ENCODE peak calls at places on chromosomes 3 and 15, in eight cellular contexts. M, O, V, B, D, P, X and Q are unnamed samples.

GRCh38 chr15:38660726-38661125 is 96.1 kb upstream of the RASGRP1 start:
- DNase-seq in M (no peak), O (no peak), V (no peak), B (no peak), D (peak), P (no peak), X (no peak), Q (peak)

GRCh38 chr15:60137711-60138396 is 133.7 kb downstream of the FOXB1 start:
- DNase-seq in M (no peak), O (no peak), V (no peak), B (peak), D (no peak), P (no peak), X (no peak), Q (no peak)

GRCh38 chr15:80562846-80563245 is 132.3 kb upstream of the ABHD17C start:
- DNase-seq in M (no peak), O (no peak), V (no peak), B (no peak), D (no peak), P (no peak), X (no peak), Q (no peak)

GRCh38 chr3:105195260-105195659 is 171.4 kb upstream of the ALCAM start:
- DNase-seq in M (no peak), O (no peak), V (no peak), B (peak), D (no peak), P (peak), X (peak), Q (no peak)

GRCh38 chr15:87954783-87955182 is 301.8 kb downstream of the NTRK3 start:
- DNase-seq in M (no peak), O (no peak), V (no peak), B (peak), D (no peak), P (no peak), X (peak), Q (no peak)

GRCh38 chr3:107496855-107497254 is 25.9 kb upstream of the BBX start:
- DNase-seq in M (no peak), O (no peak), V (no peak), B (no peak), D (no peak), P (no peak), X (no peak), Q (no peak)

GRCh38 chr3:10380906-10381795 is 60.2 kb upstream of the SEC13 start:
- DNase-seq in M (no peak), O (no peak), V (no peak), B (no peak), D (no peak), P (peak), X (peak), Q (no peak)

GRCh38 chr15:66780172-66780972 is 78.3 kb downstream of the SMAD6 start:
- DNase-seq in M (peak), O (no peak), V (no peak), B (peak), D (no peak), P (peak), X (peak), Q (peak)

GRCh38 chr15:59532770-59533379 is 78.7 kb upstream of the GCNT3 start:
- DNase-seq in M (peak), O (peak), V (peak), B (peak), D (peak), P (peak), X (peak), Q (peak)

GRCh38 chr3:197736491-197737318 is at the start of gene RUBCN:
- DNase-seq in M (peak), O (peak), V (peak), B (peak), D (peak), P (peak), X (peak), Q (peak)

GRCh38 chr15:67745059-67745993 is 80.0 kb upstream of the SKOR1 start:
- DNase-seq in M (no peak), O (no peak), V (no peak), B (peak), D (no peak), P (peak), X (peak), Q (no peak)

GRCh38 chr3:194137314-194138097 is 1.6 kb downstream of the HES1 start:
- DNase-seq in M (peak), O (peak), V (peak), B (peak), D (peak), P (no peak), X (peak), Q (peak)

GRCh38 chr3:10434144-10434937 is 71.0 kb downstream of the ATP2B2 start:
- DNase-seq in M (no peak), O (no peak), V (no peak), B (no peak), D (no peak), P (no peak), X (no peak), Q (no peak)

GRCh38 chr15:30043211-30043655 is 39.5 kb upstream of the GOLGA8J start:
- DNase-seq in M (no peak), O (no peak), V (no peak), B (peak), D (no peak), P (peak), X (peak), Q (no peak)

GRCh38 chr15:63291507-63291906 is 14.1 kb downstream of the APH1B start:
- DNase-seq in M (no peak), O (no peak), V (no peak), B (peak), D (no peak), P (peak), X (no peak), Q (no peak)

GRCh38 chr3:39977058-39977794 is 167.8 kb downstream of the MYRIP start:
- DNase-seq in M (no peak), O (no peak), V (no peak), B (no peak), D (no peak), P (no peak), X (no peak), Q (no peak)

GRCh38 chr15:96158938-96159337 is 171.6 kb upstream of the NR2F2 start:
- DNase-seq in M (no peak), O (no peak), V (no peak), B (peak), D (no peak), P (peak), X (no peak), Q (no peak)

GRCh38 chr3:152121292-152121654 is 147.5 kb upstream of the MBNL1 start:
- DNase-seq in M (no peak), O (no peak), V (no peak), B (peak), D (no peak), P (peak), X (peak), Q (no peak)

GRCh38 chr15:71813723-71814470 is 3.5 kb downstream of the NR2E3 start:
- DNase-seq in M (no peak), O (no peak), V (no peak), B (no peak), D (no peak), P (no peak), X (no peak), Q (no peak)

GRCh38 chr3:39146611-39147373 is 6.6 kb downstream of the CSRNP1 start:
- DNase-seq in M (peak), O (peak), V (no peak), B (peak), D (peak), P (peak), X (peak), Q (peak)

GRCh38 chr15:32826685-32827084 is 108.9 kb downstream of the GREM1 start:
- DNase-seq in M (no peak), O (no peak), V (no peak), B (no peak), D (no peak), P (no peak), X (no peak), Q (no peak)

GRCh38 chr15:101258238-101259144 is 6.6 kb upstream of the CHSY1 start:
- DNase-seq in M (peak), O (peak), V (peak), B (peak), D (peak), P (peak), X (peak), Q (peak)

GRCh38 chr3:142796823-142797222 is 73.0 kb downstream of the TRPC1 start:
- DNase-seq in M (no peak), O (no peak), V (no peak), B (no peak), D (no peak), P (no peak), X (no peak), Q (no peak)

GRCh38 chr15:57031605-57032004 is 113.2 kb downstream of the TCF12 start:
- DNase-seq in M (no peak), O (no peak), V (peak), B (peak), D (peak), P (peak), X (no peak), Q (peak)

GRCh38 chr15:101615986-101616848 is 36.0 kb downstream of the TM2D3 start:
- DNase-seq in M (no peak), O (peak), V (peak), B (peak), D (no peak), P (peak), X (peak), Q (peak)

GRCh38 chr3:27677554-27677953 is 44.6 kb downstream of the EOMES start:
- DNase-seq in M (no peak), O (no peak), V (no peak), B (peak), D (no peak), P (peak), X (peak), Q (no peak)

GRCh38 chr3:143036557-143036956 is 35.2 kb downstream of the U2SURP start:
- DNase-seq in M (no peak), O (no peak), V (no peak), B (peak), D (no peak), P (no peak), X (no peak), Q (no peak)

GRCh38 chr3:123067689-123068226 is 933 bp downstream of the PDIA5 start:
- DNase-seq in M (no peak), O (peak), V (peak), B (no peak), D (peak), P (no peak), X (peak), Q (peak)

GRCh38 chr3:4313606-4314308 is 10.6 kb downstream of the SETMAR start:
- DNase-seq in M (no peak), O (no peak), V (no peak), B (no peak), D (no peak), P (no peak), X (no peak), Q (no peak)

GRCh38 chr15:50764331-50765201 is 940 bp downstream of the SPPL2A start:
- DNase-seq in M (no peak), O (no peak), V (no peak), B (peak), D (peak), P (peak), X (peak), Q (peak)

GRCh38 chr15:73876779-73877178 is 3.4 kb downstream of the TBC1D21 start:
- DNase-seq in M (no peak), O (no peak), V (no peak), B (no peak), D (no peak), P (no peak), X (no peak), Q (no peak)

GRCh38 chr3:14231145-14231990 is 52.8 kb downstream of the LSM3 start:
- DNase-seq in M (no peak), O (no peak), V (no peak), B (no peak), D (no peak), P (no peak), X (no peak), Q (no peak)

GRCh38 chr3:69032137-69032536 is 18.7 kb upstream of the EOGT start:
- DNase-seq in M (no peak), O (no peak), V (no peak), B (peak), D (no peak), P (no peak), X (no peak), Q (no peak)

GRCh38 chr3:1037631-1038030 is 55.2 kb upstream of the CNTN6 start:
- DNase-seq in M (no peak), O (no peak), V (no peak), B (peak), D (no peak), P (peak), X (no peak), Q (no peak)

GRCh38 chr15:78050851-78051250 is 26.7 kb downstream of the TBC1D2B start:
- DNase-seq in M (no peak), O (no peak), V (no peak), B (no peak), D (no peak), P (no peak), X (no peak), Q (peak)

GRCh38 chr3:183895296-183895695 is 10.6 kb upstream of the PARL start:
- DNase-seq in M (peak), O (peak), V (peak), B (peak), D (peak), P (peak), X (peak), Q (peak)

GRCh38 chr3:178699810-178700209 is 163.6 kb downstream of the KCNMB2 start:
- DNase-seq in M (no peak), O (no peak), V (no peak), B (no peak), D (peak), P (peak), X (peak), Q (no peak)

GRCh38 chr3:178706411-178706810 is 170.2 kb downstream of the KCNMB2 start:
- DNase-seq in M (no peak), O (no peak), V (no peak), B (no peak), D (no peak), P (no peak), X (no peak), Q (no peak)

GRCh38 chr3:178699364-178699763 is 163.1 kb downstream of the KCNMB2 start:
- DNase-seq in M (no peak), O (no peak), V (no peak), B (no peak), D (no peak), P (no peak), X (no peak), Q (no peak)

GRCh38 chr3:178705925-178706324 is 169.7 kb downstream of the KCNMB2 start:
- DNase-seq in M (no peak), O (no peak), V (peak), B (no peak), D (peak), P (peak), X (peak), Q (no peak)

DNA sequence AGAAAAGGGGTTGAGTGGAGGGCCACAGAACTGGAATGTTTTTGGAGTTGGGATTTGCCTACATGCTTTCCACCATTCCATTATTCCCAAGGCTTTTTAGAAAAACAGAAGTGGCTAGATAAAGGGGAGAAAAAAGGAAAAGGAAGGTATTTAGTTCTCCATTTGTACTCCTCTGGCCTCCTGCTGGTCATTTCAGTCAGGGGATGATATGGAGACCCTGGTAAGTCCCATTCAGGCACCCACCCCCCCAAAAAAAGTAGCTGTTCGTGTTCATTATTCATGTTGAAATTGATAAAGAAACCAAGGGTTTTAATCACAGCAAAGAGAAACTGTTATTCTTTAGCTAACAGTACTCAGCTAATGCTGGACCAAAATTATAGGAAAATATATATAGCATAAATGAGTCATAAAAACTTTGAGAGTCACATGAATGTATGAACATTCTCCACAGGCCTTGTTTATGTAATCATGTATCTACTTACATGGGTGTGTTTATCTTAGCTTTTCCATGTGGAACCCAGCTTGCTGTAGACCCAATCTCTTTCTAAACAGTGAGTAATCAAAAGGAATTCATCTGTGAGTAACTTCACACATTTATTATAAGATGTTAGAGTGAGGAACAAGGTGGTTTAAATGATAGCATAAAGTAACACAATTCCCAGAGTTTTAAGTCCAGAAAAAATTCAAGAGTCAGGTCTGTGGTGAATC is 167.2 kb downstream of the KCNMB2 start:
- DNase-seq in M (no peak), O (no peak), V (no peak), B (peak), D (no peak), P (peak), X (peak), Q (no peak)
- TF ChIP-seq CTCF in M (no peak), O (no peak), V (no peak), B (no peak), D (no peak), P (peak), X (peak), Q (no peak)

DNA sequence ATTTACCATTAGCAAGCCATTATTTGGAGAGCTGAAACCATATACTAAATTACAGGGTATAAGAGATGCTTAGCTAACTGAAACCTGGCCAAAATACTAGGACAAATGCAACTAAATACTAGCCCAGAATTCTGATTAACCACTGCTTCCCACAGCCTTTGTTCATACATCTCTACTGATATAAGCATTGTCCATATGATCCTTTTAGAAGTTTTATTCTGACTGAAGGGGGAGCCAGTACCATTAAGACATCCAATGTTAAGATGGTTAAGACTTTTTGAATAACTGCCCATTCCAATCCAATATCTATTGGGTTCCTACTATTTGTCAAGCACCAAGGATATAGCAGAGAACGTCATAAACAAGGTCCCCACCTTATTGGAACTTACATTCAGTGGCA is 421.3 kb downstream of the FOXP1 start:
- DNase-seq in M (no peak), O (no peak), V (no peak), B (no peak), D (no peak), P (no peak), X (no peak), Q (no peak)
- TF ChIP-seq CTCF in M (no peak), O (no peak), V (no peak), B (no peak), D (no peak), P (no peak), X (no peak), Q (no peak)

DNA sequence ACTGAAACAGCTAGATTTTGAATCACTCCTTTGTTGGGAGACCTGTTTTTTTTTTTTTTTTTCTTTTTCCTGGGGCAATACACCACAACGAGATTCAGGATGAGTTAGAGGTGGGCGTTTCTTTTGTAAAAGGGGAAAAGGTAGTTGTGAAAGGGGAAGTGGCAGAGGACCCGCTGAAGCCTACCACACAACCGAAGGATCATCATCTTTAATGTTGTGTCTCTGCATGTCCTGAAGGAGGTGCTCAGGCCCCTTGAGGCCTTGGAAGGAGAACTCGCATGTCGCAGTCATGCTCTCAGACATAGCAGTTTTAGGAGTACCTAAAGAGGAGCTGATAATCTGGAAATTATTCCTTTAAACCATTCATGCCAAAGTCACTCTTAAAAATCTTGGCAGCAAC is 137.9 kb upstream of the LRIG1 start:
- DNase-seq in M (no peak), O (no peak), V (peak), B (no peak), D (peak), P (no peak), X (peak), Q (no peak)
- TF ChIP-seq CTCF in M (no peak), O (no peak), V (peak), B (peak), D (no peak), P (no peak), X (no peak), Q (no peak)

GRCh38 chr3:172288625-172289024 is 159.6 kb downstream of the GHSR start:
- DNase-seq in M (peak), O (no peak), V (no peak), B (no peak), D (no peak), P (no peak), X (no peak), Q (no peak)

GRCh38 chr3:172287811-172288477 is 160.3 kb downstream of the GHSR start:
- DNase-seq in M (no peak), O (no peak), V (no peak), B (no peak), D (no peak), P (no peak), X (no peak), Q (no peak)

GRCh38 chr3:172291650-172292049 is 156.6 kb downstream of the GHSR start:
- DNase-seq in M (no peak), O (no peak), V (no peak), B (no peak), D (no peak), P (no peak), X (no peak), Q (no peak)

GRCh38 chr3:172290457-172290856 is 157.8 kb downstream of the GHSR start:
- DNase-seq in M (no peak), O (no peak), V (no peak), B (no peak), D (no peak), P (no peak), X (no peak), Q (no peak)

GRCh38 chr3:172289583-172289982 is 158.7 kb downstream of the GHSR start:
- DNase-seq in M (no peak), O (no peak), V (peak), B (no peak), D (no peak), P (no peak), X (no peak), Q (no peak)
- TF ChIP-seq CTCF in M (peak), O (peak), V (peak), B (peak), D (no peak), P (peak), X (no peak), Q (no peak)